ENCODE peak calls at places on chromosomes 11 and 22, in four cellular contexts. D, J, R and M are unnamed samples. For H3K9me3, the result is how much of the 10 kb centered on the place peaks cover.

GRCh38 chr11:44199298-44199697 is 103.8 kb downstream of the EXT2 start:
- DNase-seq in D (no peak), J (no peak), R (no peak), M (no peak)

GRCh38 chr11:34407121-34407813 is 31.5 kb upstream of the CAT start:
- DNase-seq in D (no peak), J (no peak), R (peak), M (no peak)

GRCh38 chr22:37549704-37550059 is 10.6 kb upstream of the CDC42EP1 start:
- DNase-seq in D (no peak), J (no peak), R (no peak), M (peak)

GRCh38 chr22:49878206-49878605 is 24.6 kb downstream of the ZBED4 start:
- DNase-seq in D (no peak), J (no peak), R (no peak), M (no peak)

GRCh38 chr22:45009881-45010531 is at the start of gene PHF21B:
- DNase-seq in D (peak), J (no peak), R (no peak), M (peak)

GRCh38 chr11:113274708-113275582 is 39.4 kb upstream of the TTC12 start:
- DNase-seq in D (no peak), J (no peak), R (no peak), M (no peak)

GRCh38 chr11:80987161-80987560 is 1546.3 kb upstream of the TENM4 start:
- DNase-seq in D (no peak), J (no peak), R (no peak), M (no peak)

GRCh38 chr11:35593143-35593542 is 25.1 kb upstream of the FJX1 start:
- DNase-seq in D (no peak), J (no peak), R (no peak), M (no peak)

GRCh38 chr11:66970808-66971442 is 4.2 kb upstream of the C11orf86 start:
- DNase-seq in D (no peak), J (no peak), R (peak), M (peak)

GRCh38 chr11:123145220-123145619 is 49.8 kb downstream of the CLMP start:
- DNase-seq in D (no peak), J (no peak), R (peak), M (peak)

GRCh38 chr22:48249721-48250268 is 1487.3 kb downstream of the TBC1D22A start:
- DNase-seq in D (no peak), J (no peak), R (no peak), M (no peak)

GRCh38 chr11:118226294-118226693 is 1.5 kb upstream of the JAML start:
- DNase-seq in D (no peak), J (no peak), R (no peak), M (peak)

GRCh38 chr11:26827567-26828037 is 105.7 kb upstream of the SLC5A12 start:
- DNase-seq in D (no peak), J (no peak), R (no peak), M (no peak)

GRCh38 chr22:48045369-48045768 is 1282.9 kb downstream of the TBC1D22A start:
- DNase-seq in D (no peak), J (peak), R (no peak), M (no peak)

GRCh38 chr11:2860636-2861035 is 24.9 kb downstream of the CDKN1C start:
- DNase-seq in D (peak), J (peak), R (peak), M (no peak)

GRCh38 chr11:72836111-72836510 is 21.9 kb downstream of the ATG16L2 start:
- DNase-seq in D (no peak), J (no peak), R (no peak), M (peak)

GRCh38 chr11:72832301-72833082 is 18.3 kb downstream of the ATG16L2 start:
- DNase-seq in D (no peak), J (no peak), R (no peak), M (no peak)

GRCh38 chr11:72833083-72833733 is 19.0 kb downstream of the ATG16L2 start:
- DNase-seq in D (no peak), J (no peak), R (no peak), M (no peak)

GRCh38 chr11:72834905-72835304 is 20.7 kb downstream of the ATG16L2 start:
- DNase-seq in D (no peak), J (no peak), R (no peak), M (no peak)

DNA sequence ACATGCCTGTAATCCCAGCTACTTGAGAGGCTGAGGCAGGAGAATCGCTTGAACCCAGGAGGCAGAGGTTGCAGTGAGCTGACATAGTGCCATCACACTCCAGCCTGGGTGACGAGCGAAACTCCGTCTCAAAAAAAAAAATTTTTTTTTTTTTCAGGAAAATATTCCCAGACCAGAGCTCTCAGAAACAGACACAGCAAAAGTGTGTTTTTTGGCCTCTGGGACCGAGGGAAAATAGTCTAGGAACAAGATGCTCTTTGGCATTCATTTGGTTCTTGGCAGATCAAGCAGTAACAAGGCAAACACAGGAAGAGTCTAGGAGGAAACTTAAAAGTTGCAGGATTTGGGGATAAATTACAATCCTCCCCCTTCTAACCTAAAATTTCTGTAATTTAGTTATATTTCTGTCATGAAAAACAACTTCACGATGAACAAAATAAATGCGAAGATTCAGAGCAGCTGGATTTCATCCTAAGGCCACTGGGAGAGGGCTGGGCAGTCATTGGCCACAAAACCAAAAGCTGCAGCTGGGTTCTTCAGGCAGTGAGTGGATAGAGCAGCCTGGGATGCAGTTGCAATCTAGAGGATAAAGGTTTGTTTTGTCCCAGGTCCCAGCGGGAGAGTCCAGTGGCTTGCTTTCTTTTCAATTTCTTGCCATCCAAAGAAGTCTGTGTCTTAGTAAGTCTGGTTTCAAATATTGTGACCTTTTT is 19.7 kb downstream of the ATG16L2 start:
- DNase-seq in D (no peak), J (no peak), R (no peak), M (no peak)
- TF ChIP-seq POLR2AphosphoS5 in D (no peak), J (no peak), R (no peak), M (no peak)

GRCh38 chr22:29871684-29872083 is 11.3 kb upstream of the MTMR3 start:
- DNase-seq in D (no peak), J (no peak), R (peak), M (no peak)
- TF ChIP-seq MYC in D (no peak), J (no peak), R (no peak), M (no peak)

GRCh38 chr11:63903884-63904283 is 13.1 kb downstream of the RCOR2 start:
- DNase-seq in D (no peak), J (no peak), R (no peak), M (no peak)
- H3K9me3 ChIP-seq in D (under half), J (under half), R (under half), M (under half)

GRCh38 chr11:102552447-102553200 is 22.1 kb upstream of the MMP7 start:
- DNase-seq in D (no peak), J (no peak), R (peak), M (no peak)
- TF ChIP-seq POLR2AphosphoS5 in D (no peak), J (no peak), R (no peak), M (no peak)

DNA sequence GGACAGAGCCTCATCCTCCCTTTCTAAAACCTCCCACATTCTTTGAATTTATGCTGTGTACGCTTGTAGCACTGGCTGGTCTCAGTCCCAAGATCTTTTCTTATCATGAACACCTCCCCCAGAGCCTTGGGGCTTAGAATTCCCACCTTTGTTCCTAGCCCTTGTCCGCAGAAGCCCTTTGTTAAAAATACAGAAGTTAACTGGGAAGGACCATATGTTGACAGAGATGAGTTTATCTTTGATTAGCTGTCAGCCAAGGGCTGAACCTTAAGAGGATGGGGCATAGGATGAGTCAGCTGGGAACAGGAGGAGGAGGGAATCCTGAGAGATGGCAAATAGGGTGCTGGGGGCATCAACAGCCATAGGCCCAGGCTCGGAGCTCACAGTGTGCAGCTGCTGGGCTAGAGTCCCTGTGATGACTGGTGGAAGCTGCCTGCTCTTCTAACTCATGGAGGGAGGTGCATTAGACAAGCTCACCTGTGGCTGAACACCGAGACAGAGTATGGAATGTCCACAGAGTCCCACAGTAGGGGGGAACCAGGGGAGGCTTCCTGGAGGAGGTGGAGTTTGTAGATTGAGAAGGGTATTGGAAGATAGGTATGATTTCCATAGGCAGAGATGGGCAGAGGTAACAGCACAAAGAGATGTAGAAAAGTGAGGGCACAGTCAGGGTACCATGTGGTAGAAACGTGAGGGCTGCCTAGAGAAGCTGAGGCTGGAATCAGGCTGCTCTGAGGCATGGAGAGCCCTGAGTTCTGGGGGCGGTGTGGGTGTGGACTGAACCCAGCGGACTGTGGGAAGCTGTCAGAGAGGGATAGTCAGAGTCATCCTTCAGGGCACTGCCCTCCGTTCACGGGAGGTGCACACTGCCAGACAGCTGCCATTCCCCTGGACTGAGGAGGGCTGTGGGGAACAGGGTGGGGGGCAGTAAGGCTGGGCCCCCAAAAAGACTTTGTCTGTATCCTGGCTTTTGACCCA is 9.9 kb downstream of the MICAL2 start:
- DNase-seq in D (no peak), J (no peak), R (peak), M (no peak)
- TF ChIP-seq MYC in D (no peak), J (no peak), R (no peak), M (no peak)

GRCh38 chr11:48366365-48366764 is at the start of gene OR4C5:
- DNase-seq in D (no peak), J (no peak), R (no peak), M (no peak)
- H3K9me3 ChIP-seq in D (under half), J (under half), R (under half), M (under half)

DNA sequence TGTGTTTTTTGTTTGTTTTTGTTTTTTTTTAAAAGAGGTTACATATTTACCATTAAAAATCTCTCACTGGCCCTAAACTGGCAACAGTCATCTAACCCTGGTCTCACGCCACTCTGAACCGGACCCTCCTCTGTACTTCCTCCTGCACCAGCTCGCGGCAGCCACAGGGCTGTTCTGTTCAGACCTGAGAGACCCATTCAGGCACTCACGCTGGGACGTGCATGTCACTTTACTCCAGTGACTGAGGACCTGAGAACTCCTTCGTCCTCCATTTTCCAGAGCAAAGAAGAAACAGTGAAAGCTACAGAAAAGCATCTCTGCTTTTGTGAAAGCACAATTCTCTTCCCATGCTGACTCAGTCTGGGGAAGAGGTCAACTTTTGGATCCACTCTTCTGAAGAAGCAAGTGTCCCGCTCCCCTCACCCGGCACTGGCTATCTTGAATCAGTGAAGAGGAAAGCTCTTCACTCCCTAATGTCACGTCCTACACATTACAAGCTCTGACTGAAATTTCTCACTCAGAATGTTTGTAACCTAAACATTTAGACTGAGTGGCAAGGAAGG is 24.6 kb downstream of the PISD start:
- DNase-seq in D (no peak), J (no peak), R (no peak), M (no peak)
- TF ChIP-seq POLR2AphosphoS5 in D (no peak), J (peak), R (no peak), M (no peak)

DNA sequence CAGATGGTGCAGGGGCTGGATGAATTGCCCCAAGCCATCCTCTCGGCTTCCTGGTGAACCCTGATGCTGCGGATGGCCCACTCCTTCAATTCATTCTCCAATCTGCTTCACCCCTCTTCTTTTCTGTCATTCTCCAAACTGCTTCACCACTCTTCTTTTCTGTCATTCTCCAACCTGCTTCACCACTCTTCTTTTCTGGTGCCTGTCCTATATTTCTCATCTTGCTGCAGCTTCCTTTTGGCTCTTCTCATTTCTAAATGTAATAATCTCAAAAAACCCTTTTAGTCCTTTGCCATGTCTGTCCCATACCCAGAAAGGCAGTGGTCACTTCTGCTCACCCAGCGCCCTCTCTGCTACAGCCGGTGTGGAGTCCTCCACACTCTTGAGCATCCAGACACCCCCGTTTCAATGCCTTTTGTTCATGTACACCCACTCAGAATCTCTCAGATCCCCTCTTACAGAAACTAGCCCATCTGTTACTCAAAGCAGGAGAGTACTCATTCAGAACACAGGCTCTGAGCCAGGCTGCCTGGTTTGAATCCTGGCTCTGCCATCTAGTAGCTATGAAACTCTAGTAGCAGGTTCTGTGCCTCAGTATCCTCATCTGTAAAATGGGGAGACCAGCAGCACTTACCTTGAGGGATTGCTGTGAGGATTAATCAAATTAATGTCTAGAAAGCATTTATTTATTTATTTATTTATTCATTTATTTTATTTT is 14.9 kb downstream of the SERPIND1 start:
- DNase-seq in D (no peak), J (no peak), R (no peak), M (no peak)
- TF ChIP-seq MYC in D (no peak), J (no peak), R (no peak), M (no peak)